ENCODE peak calls at places on chromosomes 2 and 18, in seven cellular contexts. A, D, N, E, W, Q and G are unnamed samples.

GRCh38 chr2:148058641-148059040 is 37.8 kb downstream of the MBD5 start:
- DNase-seq in A (no peak), D (no peak), N (no peak), E (no peak), W (peak; percentile 21), Q (no peak), G (no peak)

GRCh38 chr18:8329186-8329771 is 280.0 kb upstream of the RAB12 start:
- DNase-seq in A (no peak), D (no peak), N (no peak), E (no peak), W (peak; percentile 94), Q (no peak), G (no peak)

GRCh38 chr2:10361220-10361588 is 58.5 kb downstream of the HPCAL1 start:
- DNase-seq in A (no peak), D (no peak), N (no peak), E (no peak), W (peak; percentile 18), Q (no peak), G (no peak)

GRCh38 chr2:178718283-178718682 is 88.9 kb downstream of the TTN start:
- DNase-seq in A (no peak), D (no peak), N (no peak), E (no peak), W (no peak), Q (no peak), G (no peak)

GRCh38 chr18:63158676-63159291 is 160.8 kb downstream of the BCL2 start:
- DNase-seq in A (no peak), D (no peak), N (no peak), E (no peak), W (no peak), Q (no peak), G (no peak)

GRCh38 chr2:17749753-17750438 is 3.7 kb downstream of the SMC6 start:
- DNase-seq in A (no peak), D (no peak), N (no peak), E (no peak), W (no peak), Q (no peak), G (no peak)

GRCh38 chr2:111624401-111625156 is 259.4 kb downstream of the ANAPC1 start:
- DNase-seq in A (peak; percentile 70), D (no peak), N (no peak), E (no peak), W (peak; percentile 97), Q (no peak), G (no peak)

GRCh38 chr18:38010971-38011370 is 445.4 kb upstream of the CELF4 start:
- DNase-seq in A (no peak), D (no peak), N (no peak), E (no peak), W (no peak), Q (no peak), G (no peak)

GRCh38 chr18:77657651-77658308 is 408.1 kb downstream of the GALR1 start:
- DNase-seq in A (no peak), D (no peak), N (no peak), E (no peak), W (no peak), Q (no peak), G (no peak)

GRCh38 chr2:71814885-71815284 is 332.8 kb downstream of the CYP26B1 start:
- DNase-seq in A (no peak), D (no peak), N (no peak), E (no peak), W (no peak), Q (no peak), G (no peak)

GRCh38 chr2:109054865-109055264 is 65.8 kb upstream of the EDAR start:
- DNase-seq in A (no peak), D (no peak), N (no peak), E (no peak), W (no peak), Q (no peak), G (no peak)

GRCh38 chr2:168194784-168195522 is 52.4 kb downstream of the STK39 start:
- DNase-seq in A (no peak), D (no peak), N (no peak), E (no peak), W (no peak), Q (no peak), G (no peak)

GRCh38 chr2:216632321-216632951 is 784 bp upstream of the IGFBP2 start:
- DNase-seq in A (no peak), D (no peak), N (no peak), E (no peak), W (no peak), Q (no peak), G (no peak)

GRCh38 chr2:188787002-188787660 is 187.0 kb upstream of the COL3A1 start:
- DNase-seq in A (no peak), D (no peak), N (no peak), E (no peak), W (peak; percentile 74), Q (no peak), G (no peak)

GRCh38 chr2:188786368-188786781 is 187.8 kb upstream of the COL3A1 start:
- DNase-seq in A (no peak), D (no peak), N (no peak), E (peak; percentile 39), W (peak; percentile 82), Q (no peak), G (no peak)

GRCh38 chr2:188788621-188789020 is 185.6 kb upstream of the COL3A1 start:
- DNase-seq in A (no peak), D (no peak), N (peak; percentile 31), E (peak; percentile 79), W (peak; percentile 93), Q (peak; percentile 58), G (peak; percentile 17)

GRCh38 chr2:188785515-188785914 is 188.7 kb upstream of the COL3A1 start:
- DNase-seq in A (no peak), D (no peak), N (no peak), E (no peak), W (no peak), Q (no peak), G (no peak)

DNA sequence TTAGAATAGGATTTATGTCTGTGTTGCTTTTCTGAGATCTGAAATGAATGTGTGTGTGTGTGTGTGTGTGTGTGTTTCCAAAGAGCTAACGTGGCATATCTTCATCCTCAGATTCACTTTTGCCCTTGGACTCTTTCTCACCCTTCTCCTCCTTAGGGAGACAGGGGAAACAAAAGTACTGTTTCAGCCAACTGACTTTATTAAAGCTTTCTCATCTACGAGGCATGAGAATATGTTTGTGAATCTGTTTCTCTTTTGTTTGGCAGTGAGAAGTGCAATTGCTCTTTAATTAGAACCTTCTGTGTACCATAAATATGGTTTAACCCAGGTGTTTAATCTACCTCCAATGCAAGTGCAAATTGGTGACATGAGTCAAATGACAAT is 186.5 kb upstream of the COL3A1 start:
- DNase-seq in A (no peak), D (no peak), N (no peak), E (no peak), W (peak; percentile 57), Q (no peak), G (no peak)
- H3K27ac ChIP-seq in A (no peak overlapping the region), D (no peak overlapping the region), N (no peak overlapping the region), E (peak overlapping the region; percentile 90), W (peak overlapping the region; percentile 85), Q (peak overlapping the region; percentile 71), G (no peak overlapping the region)

DNA sequence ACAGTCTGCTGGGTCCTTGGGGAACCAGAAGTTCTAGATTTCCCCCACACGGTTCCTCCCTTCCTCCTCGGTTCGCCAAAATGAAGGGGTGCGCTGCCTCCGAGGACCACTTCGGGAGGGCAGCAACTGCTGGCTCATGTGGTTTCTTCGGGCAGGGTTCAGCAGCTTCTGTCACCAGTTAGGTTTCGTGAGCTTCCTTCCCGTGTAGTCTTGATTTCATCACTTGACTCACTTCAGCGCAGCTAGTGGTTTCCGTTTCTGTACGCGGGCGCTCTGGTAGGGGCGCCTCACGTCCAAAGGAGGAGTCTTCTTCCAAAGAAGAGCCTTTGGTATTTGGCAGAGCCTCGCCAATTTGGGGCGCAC is 454 bp upstream of the GALNT3 start:
- DNase-seq in A (peak; percentile 81), D (peak; percentile 5), N (peak; percentile 63), E (peak; percentile 4), W (peak; percentile 36), Q (peak; percentile 17), G (peak; percentile 53)
- H3K27ac ChIP-seq in A (peak overlapping the region; percentile 90), D (no peak overlapping the region), N (peak overlapping the region; percentile 93), E (no peak overlapping the region), W (no peak overlapping the region), Q (no peak overlapping the region), G (no peak overlapping the region)

DNA sequence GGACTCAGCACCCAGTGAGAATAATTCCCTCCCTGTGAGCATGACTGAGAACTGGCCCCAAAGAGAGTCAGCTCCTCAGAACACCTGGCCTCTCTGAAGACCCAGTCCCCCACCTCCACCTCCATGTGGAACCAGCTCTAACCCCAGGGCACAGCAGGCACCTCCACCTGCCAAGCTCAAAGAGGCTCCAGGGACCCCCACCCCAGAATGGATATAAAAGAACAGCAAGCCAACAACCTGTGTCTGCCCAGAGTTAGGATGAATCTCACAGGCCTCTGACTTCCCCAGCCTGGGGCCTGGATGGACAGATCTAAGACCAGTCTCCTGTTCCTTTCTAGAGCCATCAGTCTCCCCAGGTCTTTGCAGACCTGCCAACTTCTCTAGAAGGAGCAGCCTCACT is 498.5 kb downstream of the EIPR1 start:
- DNase-seq in A (no peak), D (no peak), N (no peak), E (no peak), W (no peak), Q (no peak), G (no peak)
- H3K27ac ChIP-seq in A (no peak overlapping the region), D (no peak overlapping the region), N (no peak overlapping the region), E (no peak overlapping the region), W (no peak overlapping the region), Q (no peak overlapping the region), G (no peak overlapping the region)

DNA sequence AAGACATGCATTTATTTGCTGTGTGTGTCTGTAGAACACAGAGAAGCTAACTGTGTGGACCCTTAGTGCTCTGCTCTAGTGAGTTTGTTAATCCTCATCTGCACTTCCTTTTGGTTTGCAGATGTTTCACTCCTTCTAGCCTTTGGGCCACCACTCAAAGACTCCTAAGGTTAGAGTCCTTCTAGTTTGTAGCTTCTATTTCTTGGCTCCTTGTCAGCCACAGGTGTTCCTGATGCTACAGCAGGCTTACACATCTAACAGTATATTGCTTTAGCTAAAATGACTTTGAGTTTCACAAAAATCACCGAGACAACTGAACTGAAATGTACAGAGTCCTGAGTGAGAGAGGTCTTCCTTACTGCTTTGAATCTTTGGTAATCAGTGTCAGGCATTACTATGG is 551.4 kb downstream of the NRXN1 start:
- DNase-seq in A (no peak), D (no peak), N (no peak), E (no peak), W (no peak), Q (no peak), G (no peak)
- H3K27ac ChIP-seq in A (no peak overlapping the region), D (no peak overlapping the region), N (no peak overlapping the region), E (no peak overlapping the region), W (no peak overlapping the region), Q (no peak overlapping the region), G (no peak overlapping the region)

DNA sequence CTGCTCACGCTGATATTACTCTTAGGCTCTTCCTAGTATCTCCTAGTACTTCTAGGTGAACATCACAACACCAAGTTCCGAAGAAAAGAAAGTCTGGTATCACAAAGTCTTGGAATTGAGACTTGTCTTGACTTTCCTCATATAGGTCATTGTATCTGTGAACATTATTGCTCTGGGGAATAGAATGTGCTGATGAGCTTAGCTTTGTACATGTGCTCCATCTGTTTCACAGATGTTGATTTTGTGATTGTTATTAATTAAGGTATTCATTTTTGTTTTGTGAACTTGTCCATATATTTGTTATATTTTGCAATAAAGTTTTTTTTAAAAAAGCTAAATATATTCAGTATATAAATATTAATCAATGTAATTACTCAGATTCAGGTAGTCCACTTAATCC is 111.7 kb downstream of the BABAM2 start:
- DNase-seq in A (no peak), D (no peak), N (no peak), E (no peak), W (no peak), Q (no peak), G (no peak)
- H3K27ac ChIP-seq in A (no peak overlapping the region), D (no peak overlapping the region), N (no peak overlapping the region), E (no peak overlapping the region), W (no peak overlapping the region), Q (no peak overlapping the region), G (no peak overlapping the region)